ENCODE peak calls at places on chromosomes 11 and 22, in nine cellular contexts. R is body of pancreas, W is A549, X is IMR-90, V is ovary, N is GM12878, U is sigmoid colon, P is transverse colon, G is HCT116. K is an unnamed sample.

GRCh38 chr11:69721745-69722144 is 17.9 kb upstream of the FGF19 start:
- DNase-seq in R (peak), W (peak), X (no peak), V (no peak), N (no peak), U (no peak), P (no peak), G (no peak), K (no peak)

GRCh38 chr11:79949574-79949973 is 508.7 kb upstream of the TENM4 start:
- DNase-seq in R (no peak), W (no peak), X (no peak), V (no peak), N (no peak), U (no peak), P (no peak), G (no peak), K (no peak)

GRCh38 chr22:31210830-31211503 is 1.1 kb upstream of the LIMK2 start:
- DNase-seq in R (no peak), W (no peak), X (no peak), V (no peak), N (no peak), U (no peak), P (peak), G (no peak), K (peak)

GRCh38 chr22:29831186-29831921 is 6.7 kb downstream of the ASCC2 start:
- DNase-seq in R (no peak), W (no peak), X (no peak), V (no peak), N (no peak), U (no peak), P (no peak), G (no peak), K (no peak)

GRCh38 chr11:66012371-66012945 is 650 bp downstream of the CST6 start:
- DNase-seq in R (no peak), W (no peak), X (no peak), V (no peak), N (no peak), U (no peak), P (no peak), G (no peak), K (no peak)

GRCh38 chr11:93857413-93858185 is 7.2 kb upstream of the VSTM5 start:
- DNase-seq in R (no peak), W (no peak), X (no peak), V (no peak), N (no peak), U (no peak), P (no peak), G (no peak), K (no peak)

GRCh38 chr11:73152861-73153483 is 10.9 kb upstream of the FCHSD2 start:
- DNase-seq in R (no peak), W (no peak), X (no peak), V (no peak), N (peak), U (peak), P (peak), G (no peak), K (peak)

GRCh38 chr22:33806191-33806590 is 114.1 kb downstream of the LARGE1 start:
- DNase-seq in R (no peak), W (no peak), X (peak), V (no peak), N (peak), U (peak), P (peak), G (no peak), K (no peak)

GRCh38 chr11:129999407-129999806 is 3.2 kb downstream of the PRDM10 start:
- DNase-seq in R (no peak), W (no peak), X (no peak), V (no peak), N (no peak), U (no peak), P (no peak), G (no peak), K (no peak)

GRCh38 chr22:24588370-24588755 is 4.5 kb downstream of the LRRC75B start:
- DNase-seq in R (peak), W (no peak), X (no peak), V (peak), N (no peak), U (peak), P (no peak), G (no peak), K (no peak)

GRCh38 chr11:20047755-20048154 is 112.5 kb downstream of the DBX1 start:
- DNase-seq in R (no peak), W (no peak), X (no peak), V (no peak), N (no peak), U (no peak), P (no peak), G (no peak), K (no peak)

GRCh38 chr11:106917973-106918372 is 100.3 kb downstream of the GUCY1A2 start:
- DNase-seq in R (no peak), W (no peak), X (peak), V (no peak), N (no peak), U (no peak), P (no peak), G (peak), K (no peak)

GRCh38 chr22:43092085-43092484 is 2.9 kb upstream of the TTLL1 start:
- DNase-seq in R (no peak), W (no peak), X (peak), V (no peak), N (no peak), U (no peak), P (no peak), G (no peak), K (no peak)

GRCh38 chr22:40791241-40791640 is 27.9 kb downstream of the SLC25A17 start:
- DNase-seq in R (no peak), W (no peak), X (no peak), V (no peak), N (no peak), U (no peak), P (no peak), G (no peak), K (no peak)

GRCh38 chr11:420054-420910 is 5.5 kb upstream of the SIGIRR start:
- DNase-seq in R (no peak), W (no peak), X (no peak), V (no peak), N (no peak), U (no peak), P (peak), G (no peak), K (no peak)

GRCh38 chr11:126809514-126810289 is 190.9 kb downstream of the KIRREL3 start:
- DNase-seq in R (no peak), W (no peak), X (peak), V (no peak), N (no peak), U (no peak), P (no peak), G (no peak), K (no peak)

GRCh38 chr11:130979386-130979972 is 63.2 kb upstream of the SNX19 start:
- DNase-seq in R (no peak), W (peak), X (peak), V (no peak), N (no peak), U (no peak), P (no peak), G (no peak), K (no peak)

GRCh38 chr22:19533049-19533626 is 8.9 kb upstream of the CLDN5 start:
- DNase-seq in R (no peak), W (no peak), X (no peak), V (no peak), N (no peak), U (no peak), P (no peak), G (no peak), K (no peak)

GRCh38 chr11:33015621-33016551 is at the start of gene DEPDC7:
- DNase-seq in R (peak), W (peak), X (peak), V (peak), N (no peak), U (peak), P (peak), G (peak), K (peak)

GRCh38 chr11:13868710-13869403 is 93.7 kb upstream of the SPON1 start:
- DNase-seq in R (no peak), W (no peak), X (no peak), V (no peak), N (no peak), U (no peak), P (no peak), G (peak), K (no peak)

GRCh38 chr11:131056036-131056435 is 139.8 kb upstream of the SNX19 start:
- DNase-seq in R (no peak), W (no peak), X (no peak), V (no peak), N (no peak), U (no peak), P (no peak), G (no peak), K (no peak)

GRCh38 chr11:106990322-106990721 is 28.0 kb downstream of the GUCY1A2 start:
- DNase-seq in R (peak), W (no peak), X (no peak), V (no peak), N (no peak), U (no peak), P (no peak), G (no peak), K (no peak)

GRCh38 chr11:19382131-19382611 is 141.4 kb upstream of the E2F8 start:
- DNase-seq in R (no peak), W (no peak), X (no peak), V (no peak), N (no peak), U (no peak), P (no peak), G (no peak), K (no peak)

GRCh38 chr11:114340311-114341131 is 44.3 kb downstream of the NNMT start:
- DNase-seq in R (peak), W (peak), X (peak), V (peak), N (no peak), U (peak), P (peak), G (peak), K (no peak)

GRCh38 chr11:13261600-13262061 is 16.0 kb upstream of the BMAL1 start:
- DNase-seq in R (no peak), W (peak), X (peak), V (no peak), N (no peak), U (no peak), P (no peak), G (peak), K (no peak)

GRCh38 chr11:128453444-128454336 is 133.7 kb downstream of the ETS1 start:
- DNase-seq in R (peak), W (no peak), X (peak), V (peak), N (no peak), U (peak), P (peak), G (no peak), K (peak)

GRCh38 chr11:117898059-117898458 is 21.6 kb upstream of the FXYD6 start:
- DNase-seq in R (no peak), W (no peak), X (no peak), V (peak), N (no peak), U (peak), P (no peak), G (no peak), K (peak)

GRCh38 chr11:78310500-78310909 is 107.1 kb downstream of the GAB2 start:
- DNase-seq in R (peak), W (no peak), X (peak), V (peak), N (peak), U (peak), P (peak), G (no peak), K (peak)

GRCh38 chr11:92969634-92970347 is at the start of gene MTNR1B:
- DNase-seq in R (no peak), W (no peak), X (no peak), V (no peak), N (no peak), U (no peak), P (no peak), G (no peak), K (no peak)

GRCh38 chr11:47466701-47467250 is 17.8 kb upstream of the RAPSN start:
- DNase-seq in R (peak), W (no peak), X (no peak), V (peak), N (no peak), U (peak), P (peak), G (no peak), K (no peak)

GRCh38 chr11:24861440-24861839 is 364.6 kb downstream of the LUZP2 start:
- DNase-seq in R (no peak), W (no peak), X (no peak), V (no peak), N (no peak), U (no peak), P (no peak), G (no peak), K (no peak)

GRCh38 chr11:118572075-118572913 is at the start of gene ARCN1:
- DNase-seq in R (peak), W (peak), X (peak), V (peak), N (peak), U (peak), P (peak), G (peak), K (peak)

GRCh38 chr22:33538277-33538885 is 381.9 kb downstream of the LARGE1 start:
- DNase-seq in R (no peak), W (no peak), X (no peak), V (no peak), N (no peak), U (no peak), P (no peak), G (no peak), K (no peak)

GRCh38 chr11:67311556-67312082 is 8.3 kb downstream of the SSH3 start:
- DNase-seq in R (no peak), W (no peak), X (no peak), V (no peak), N (no peak), U (no peak), P (no peak), G (no peak), K (no peak)

GRCh38 chr11:56700242-56700918 is 1.5 kb downstream of the OR9G1 start:
- DNase-seq in R (no peak), W (no peak), X (no peak), V (no peak), N (no peak), U (no peak), P (no peak), G (no peak), K (no peak)

GRCh38 chr22:26718905-26719304 is 61.5 kb downstream of the MIAT start:
- DNase-seq in R (no peak), W (peak), X (peak), V (no peak), N (no peak), U (no peak), P (no peak), G (no peak), K (no peak)

GRCh38 chr22:31995807-31996206 is 47.3 kb upstream of the SLC5A1 start:
- DNase-seq in R (no peak), W (no peak), X (no peak), V (no peak), N (no peak), U (no peak), P (no peak), G (no peak), K (no peak)

GRCh38 chr22:48407256-48407955 is 1420.3 kb downstream of the BRD1 start:
- DNase-seq in R (no peak), W (no peak), X (no peak), V (no peak), N (no peak), U (no peak), P (no peak), G (no peak), K (peak)

GRCh38 chr22:45621836-45622600 is 49.6 kb upstream of the ATXN10 start:
- DNase-seq in R (no peak), W (no peak), X (no peak), V (no peak), N (no peak), U (no peak), P (no peak), G (no peak), K (no peak)

GRCh38 chr11:44747836-44748235 is 21.1 kb downstream of the TSPAN18 start:
- DNase-seq in R (no peak), W (no peak), X (no peak), V (no peak), N (no peak), U (peak), P (no peak), G (no peak), K (no peak)

GRCh38 chr11:44749160-44749559 is 22.4 kb downstream of the TSPAN18 start:
- DNase-seq in R (no peak), W (no peak), X (no peak), V (no peak), N (no peak), U (no peak), P (no peak), G (no peak), K (no peak)

GRCh38 chr11:44748606-44749005 is 21.8 kb downstream of the TSPAN18 start:
- DNase-seq in R (no peak), W (no peak), X (no peak), V (no peak), N (no peak), U (no peak), P (no peak), G (no peak), K (no peak)

GRCh38 chr11:44746894-44747293 is 20.1 kb downstream of the TSPAN18 start:
- DNase-seq in R (no peak), W (no peak), X (no peak), V (no peak), N (no peak), U (peak), P (no peak), G (no peak), K (no peak)

DNA sequence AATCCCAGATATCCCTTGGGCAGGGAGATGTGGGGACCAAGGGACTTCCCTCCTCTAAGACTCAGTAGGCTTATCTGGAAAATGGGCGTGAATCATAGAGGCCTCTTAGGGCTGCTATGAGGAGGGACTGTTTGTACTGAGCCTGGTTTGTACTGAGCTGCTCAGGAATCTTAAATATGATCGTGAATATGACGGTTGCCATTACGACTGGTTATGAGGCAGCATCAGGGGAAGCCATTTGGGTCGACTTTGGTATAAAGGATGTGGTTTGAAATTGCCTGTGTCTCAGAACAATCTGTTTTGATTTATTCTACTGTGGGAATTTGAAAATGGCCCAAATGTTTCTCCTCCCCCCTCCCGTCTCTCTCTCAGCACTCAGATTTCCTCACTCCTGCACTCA is 20.6 kb downstream of the TSPAN18 start:
- DNase-seq in R (no peak), W (no peak), X (peak), V (no peak), N (no peak), U (no peak), P (no peak), G (no peak), K (no peak)
- TF ChIP-seq POLR2A in R (no peak), W (no peak), X (no peak), V (no peak), N (no peak), U (no peak), P (no peak), G (no peak), K (no peak)

GRCh38 chr22:22531770-22532546 is 11.9 kb upstream of the ZNF280A start:
- DNase-seq in R (no peak), W (no peak), X (no peak), V (no peak), N (no peak), U (no peak), P (no peak), G (no peak), K (no peak)
- H3K27ac ChIP-seq in R (no peak), W (no peak), X (no peak), V (no peak), N (no peak), U (no peak), P (no peak), G (no peak), K (no peak)

DNA sequence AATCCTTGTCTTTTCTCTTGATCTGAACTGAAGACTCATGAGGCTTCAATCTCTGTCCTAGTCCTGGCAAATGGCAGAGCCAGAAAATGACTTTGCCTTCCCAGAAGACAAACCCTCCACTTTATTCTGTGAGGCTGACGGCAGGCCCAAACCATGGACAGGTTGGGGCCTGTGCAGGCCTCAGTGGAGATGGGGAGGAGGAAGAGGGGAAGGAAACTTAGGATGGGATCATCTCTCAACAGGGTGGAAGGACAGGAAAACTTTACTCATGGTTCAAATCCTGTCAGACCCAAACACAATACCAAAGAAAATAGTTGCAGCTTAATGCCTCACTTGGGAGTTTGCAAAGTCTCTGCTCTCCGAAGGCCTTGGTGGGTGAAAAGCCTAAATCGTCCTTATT is 9.8 kb downstream of the RPL27A start:
- DNase-seq in R (no peak), W (no peak), X (no peak), V (no peak), N (no peak), U (no peak), P (no peak), G (no peak), K (no peak)
- TF ChIP-seq POLR2A in R (no peak), W (no peak), X (no peak), V (no peak), N (no peak), U (no peak), P (no peak), G (no peak), K (no peak)

GRCh38 chr11:34619062-34619516 is 1.8 kb upstream of the EHF start:
- DNase-seq in R (no peak), W (no peak), X (no peak), V (no peak), N (no peak), U (no peak), P (no peak), G (no peak), K (no peak)

GRCh38 chr11:34620820-34621792 is at the start of gene EHF:
- DNase-seq in R (peak), W (no peak), X (no peak), V (no peak), N (no peak), U (no peak), P (peak), G (no peak), K (no peak)

GRCh38 chr11:34621876-34622275 is 983 bp downstream of the EHF start:
- DNase-seq in R (no peak), W (no peak), X (no peak), V (no peak), N (no peak), U (no peak), P (no peak), G (no peak), K (no peak)

GRCh38 chr11:34618406-34618805 is 2.5 kb upstream of the EHF start:
- DNase-seq in R (no peak), W (no peak), X (no peak), V (no peak), N (no peak), U (no peak), P (no peak), G (no peak), K (no peak)

DNA sequence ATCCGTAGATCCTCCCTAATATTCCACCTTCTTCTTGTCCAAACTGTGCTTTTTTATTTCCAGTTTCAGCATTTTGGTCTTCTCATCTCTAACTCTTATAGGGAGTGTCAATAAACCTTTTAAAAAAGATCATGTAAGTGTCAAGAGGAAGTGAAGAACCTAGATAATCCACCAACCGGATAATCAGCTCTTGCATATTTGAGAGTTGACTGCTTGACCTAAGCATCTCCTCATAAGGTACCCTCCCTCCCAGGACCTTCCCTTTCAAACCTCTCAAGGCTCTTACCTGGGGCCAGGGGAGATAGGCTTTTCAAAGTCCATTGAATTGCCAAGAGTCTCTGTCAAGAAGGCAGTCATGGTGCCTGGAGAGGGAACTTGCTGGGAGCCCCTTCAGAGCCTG is 691 bp upstream of the EHF start:
- DNase-seq in R (no peak), W (no peak), X (no peak), V (no peak), N (no peak), U (no peak), P (no peak), G (no peak), K (no peak)
- H3K27ac ChIP-seq in R (peak), W (peak), X (no peak), V (no peak), N (no peak), U (no peak), P (peak), G (no peak), K (no peak)